ENCODE peak calls at places on chromosomes 12 and 14, in nine cellular contexts. B is thoracic aorta, L is endodermal cell, P is tibial artery, E is vagina, M is psoas muscle, Z is neural progenitor cell, X is WERI-Rb-1, T is fibroblast of lung. G is an unnamed sample. For H3K9me3 and H3K27me3, the result is how much of the 10 kb centered on the place peaks cover.

GRCh38 chr12:45076417-45077031 is 25.6 kb upstream of the DBX2 start:
- DNase-seq in B (no peak), L (peak), P (no peak), E (no peak), M (no peak), Z (peak), X (no peak), T (no peak), G (no peak)

GRCh38 chr12:64813733-64814132 is 10.7 kb upstream of the TBC1D30 start:
- DNase-seq in B (no peak), L (no peak), P (no peak), E (no peak), M (no peak), Z (no peak), X (no peak), T (no peak), G (no peak)

GRCh38 chr12:20476551-20476950 is 108.2 kb downstream of the PDE3A start:
- DNase-seq in B (no peak), L (no peak), P (no peak), E (no peak), M (no peak), Z (no peak), X (no peak), T (no peak), G (no peak)

GRCh38 chr12:54975272-54975671 is 9.3 kb downstream of the TESPA1 start:
- DNase-seq in B (no peak), L (no peak), P (no peak), E (no peak), M (no peak), Z (no peak), X (no peak), T (no peak), G (no peak)

GRCh38 chr14:68790656-68791077 is 2.2 kb downstream of the ZFP36L1 start:
- DNase-seq in B (no peak), L (peak), P (no peak), E (no peak), M (no peak), Z (no peak), X (no peak), T (no peak), G (no peak)

GRCh38 chr14:86055512-86055911 is 525.6 kb downstream of the FLRT2 start:
- DNase-seq in B (no peak), L (no peak), P (no peak), E (no peak), M (no peak), Z (peak), X (peak), T (peak), G (no peak)

GRCh38 chr12:101764393-101764792 is 25.1 kb upstream of the SYCP3 start:
- DNase-seq in B (no peak), L (no peak), P (no peak), E (no peak), M (no peak), Z (no peak), X (no peak), T (no peak), G (no peak)

GRCh38 chr12:111066744-111067437 is 146.5 kb upstream of the MYL2 start:
- DNase-seq in B (no peak), L (peak), P (no peak), E (no peak), M (no peak), Z (no peak), X (no peak), T (no peak), G (no peak)

GRCh38 chr12:123243851-123244250 is 10.6 kb downstream of the MTRFR start:
- DNase-seq in B (no peak), L (no peak), P (no peak), E (no peak), M (no peak), Z (no peak), X (no peak), T (no peak), G (no peak)

GRCh38 chr14:79044894-79045624 is 874.9 kb downstream of the NRXN3 start:
- DNase-seq in B (no peak), L (peak), P (no peak), E (no peak), M (no peak), Z (peak), X (no peak), T (peak), G (peak)

GRCh38 chr12:56628671-56629458 is 1.3 kb downstream of the BAZ2A start:
- DNase-seq in B (no peak), L (peak), P (peak), E (no peak), M (peak), Z (peak), X (peak), T (peak), G (peak)

GRCh38 chr14:52360831-52361230 is 46.7 kb downstream of the PTGER2 start:
- DNase-seq in B (no peak), L (peak), P (no peak), E (no peak), M (no peak), Z (peak), X (no peak), T (no peak), G (no peak)

GRCh38 chr12:27009926-27010325 is 4.3 kb downstream of the TM7SF3 start:
- DNase-seq in B (no peak), L (no peak), P (no peak), E (no peak), M (no peak), Z (no peak), X (no peak), T (no peak), G (no peak)

GRCh38 chr12:121958521-121959240 is 40.3 kb downstream of the CFAP251 start:
- DNase-seq in B (no peak), L (peak), P (no peak), E (no peak), M (no peak), Z (peak), X (no peak), T (peak), G (no peak)

GRCh38 chr12:58801986-58802385 is 118.3 kb downstream of the LRIG3 start:
- DNase-seq in B (no peak), L (no peak), P (no peak), E (no peak), M (no peak), Z (peak), X (no peak), T (peak), G (no peak)

GRCh38 chr12:105920161-105920684 is 218.5 kb downstream of the NUAK1 start:
- DNase-seq in B (no peak), L (no peak), P (no peak), E (no peak), M (no peak), Z (no peak), X (no peak), T (peak), G (no peak)

GRCh38 chr12:56804684-56805083 is 41.6 kb downstream of the HSD17B6 start:
- DNase-seq in B (no peak), L (peak), P (no peak), E (no peak), M (no peak), Z (no peak), X (no peak), T (no peak), G (no peak)

GRCh38 chr14:102097441-102098135 is 10.7 kb upstream of the HSP90AA1 start:
- DNase-seq in B (no peak), L (peak), P (no peak), E (no peak), M (no peak), Z (no peak), X (no peak), T (no peak), G (no peak)

GRCh38 chr14:90616881-90617280 is 199.3 kb downstream of the TTC7B start:
- DNase-seq in B (no peak), L (no peak), P (no peak), E (no peak), M (no peak), Z (no peak), X (no peak), T (peak), G (no peak)

GRCh38 chr14:50231475-50232275 is at the start of gene SOS2:
- DNase-seq in B (peak), L (peak), P (peak), E (no peak), M (peak), Z (peak), X (peak), T (peak), G (peak)

GRCh38 chr12:126480396-126480795 is 1415.2 kb downstream of the AACS start:
- DNase-seq in B (no peak), L (peak), P (no peak), E (no peak), M (no peak), Z (peak), X (no peak), T (no peak), G (no peak)

GRCh38 chr12:75727577-75727976 is 216.2 kb upstream of the KRR1 start:
- DNase-seq in B (no peak), L (peak), P (no peak), E (no peak), M (no peak), Z (peak), X (no peak), T (no peak), G (no peak)

GRCh38 chr12:75728826-75729225 is 217.4 kb upstream of the KRR1 start:
- DNase-seq in B (no peak), L (no peak), P (no peak), E (no peak), M (no peak), Z (no peak), X (no peak), T (no peak), G (no peak)

GRCh38 chr12:75722714-75723200 is 211.3 kb upstream of the KRR1 start:
- DNase-seq in B (peak), L (no peak), P (peak), E (no peak), M (peak), Z (no peak), X (no peak), T (peak), G (peak)

GRCh38 chr12:75724913-75725312 is 213.5 kb upstream of the KRR1 start:
- DNase-seq in B (no peak), L (no peak), P (no peak), E (no peak), M (no peak), Z (no peak), X (peak), T (peak), G (peak)

DNA sequence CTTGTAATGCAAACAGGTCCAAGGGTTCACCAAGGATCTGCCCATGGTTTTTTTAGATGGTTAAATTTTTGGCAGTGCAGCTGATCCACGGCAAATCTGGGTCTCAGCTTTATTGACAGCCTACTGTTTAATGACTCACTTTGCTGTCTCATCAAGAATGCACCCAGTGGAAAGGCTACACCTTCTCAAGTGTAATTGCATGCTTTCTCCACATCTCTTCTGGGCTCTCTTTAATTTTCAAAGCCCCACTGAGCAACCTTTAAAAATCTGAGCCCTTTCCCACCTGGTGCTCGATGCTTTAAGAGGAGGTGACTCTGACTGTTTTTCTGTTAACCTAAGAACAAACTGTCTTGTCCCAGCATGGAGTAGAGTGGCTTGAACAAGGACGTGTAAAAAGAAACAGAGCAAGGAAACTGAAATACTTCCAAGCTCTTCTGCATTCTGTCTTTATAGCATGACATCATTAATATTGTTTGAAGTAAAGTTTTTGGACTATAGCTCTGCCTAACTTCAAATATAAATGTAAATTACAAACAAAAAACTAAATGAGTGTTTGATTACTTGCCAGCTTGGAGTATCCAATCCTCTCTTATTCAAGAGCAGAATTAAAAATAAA is 214.2 kb upstream of the KRR1 start:
- DNase-seq in B (no peak), L (no peak), P (no peak), E (no peak), M (no peak), Z (no peak), X (no peak), T (peak), G (no peak)
- TF ChIP-seq CTCF in B (no peak), L (peak), P (no peak), E (no peak), M (peak), Z (no peak), X (no peak), T (no peak), G (peak)

GRCh38 chr12:38120438-38120837 is 196.1 kb upstream of the ALG10B start:
- DNase-seq in B (no peak), L (no peak), P (no peak), E (no peak), M (no peak), Z (no peak), X (no peak), T (no peak), G (no peak)
- H3K9me3 ChIP-seq in B (under half), L (half or more), P (under half), E (under half), M (under half), Z (under half), X (under half), T (under half), G (under half)

GRCh38 chr14:99658218-99658617 is 13.3 kb downstream of the HHIPL1 start:
- DNase-seq in B (no peak), L (no peak), P (no peak), E (no peak), M (no peak), Z (no peak), X (no peak), T (no peak), G (no peak)
- H3K27me3 ChIP-seq in B (under half), L (under half), P (under half), E (under half), M (under half), Z (under half), X (under half), T (under half), G (under half)

GRCh38 chr14:53955234-53955556 is 1.4 kb downstream of the BMP4 start:
- DNase-seq in B (no peak), L (no peak), P (no peak), E (no peak), M (no peak), Z (no peak), X (no peak), T (no peak), G (no peak)

GRCh38 chr14:53953002-53953827 is 3.4 kb downstream of the BMP4 start:
- DNase-seq in B (no peak), L (peak), P (peak), E (no peak), M (peak), Z (peak), X (no peak), T (peak), G (peak)

GRCh38 chr14:53955671-53956426 is 776 bp downstream of the BMP4 start:
- DNase-seq in B (no peak), L (peak), P (peak), E (no peak), M (peak), Z (peak), X (no peak), T (peak), G (no peak)

GRCh38 chr14:53953828-53954550 is 2.6 kb downstream of the BMP4 start:
- DNase-seq in B (no peak), L (no peak), P (peak), E (no peak), M (peak), Z (peak), X (no peak), T (peak), G (no peak)

DNA sequence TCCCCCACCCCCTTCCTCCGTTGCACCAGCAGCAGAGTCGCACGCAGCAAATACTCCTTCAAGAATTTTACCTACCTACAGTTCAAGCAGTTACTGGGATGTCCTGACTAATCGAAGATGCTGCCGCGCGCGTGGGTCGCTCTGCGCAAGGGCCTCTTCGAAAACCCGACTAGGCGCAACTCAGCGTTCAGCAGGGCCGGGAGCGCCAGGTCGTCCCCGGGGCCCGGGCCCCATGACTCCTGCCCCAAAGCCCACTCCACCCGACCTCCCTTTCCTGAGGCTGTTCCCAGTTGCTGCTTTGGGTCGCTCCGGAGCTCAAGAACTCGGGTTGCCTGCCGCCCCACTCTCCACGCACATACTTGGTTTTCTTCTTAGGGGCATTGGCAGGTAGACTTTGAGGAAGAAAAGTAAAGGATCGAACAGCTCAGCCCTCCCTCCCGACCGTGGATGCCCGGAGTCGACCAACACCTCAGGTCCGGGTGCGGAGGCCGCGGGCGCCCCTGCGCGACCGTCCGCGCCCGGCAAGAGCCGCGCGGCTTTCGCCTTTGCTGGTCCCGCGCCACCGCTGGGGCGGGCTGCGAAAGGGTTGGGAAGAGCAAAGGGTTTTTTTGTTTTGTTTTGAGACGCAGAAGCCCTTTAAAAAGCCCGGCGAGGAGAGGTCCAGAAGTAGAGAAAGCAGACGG is 1.9 kb downstream of the BMP4 start:
- DNase-seq in B (no peak), L (peak), P (peak), E (no peak), M (peak), Z (peak), X (no peak), T (peak), G (no peak)
- TF ChIP-seq CTCF in B (no peak), L (no peak), P (no peak), E (no peak), M (no peak), Z (no peak), X (no peak), T (no peak), G (no peak)

GRCh38 chr14:105817971-105818711 is 291.8 kb downstream of the TMEM121 start:
- DNase-seq in B (no peak), L (no peak), P (no peak), E (no peak), M (no peak), Z (no peak), X (no peak), T (no peak), G (no peak)
- H3K9me3 ChIP-seq in B (under half), L (half or more), P (under half), E (under half), M (under half), Z (under half), X (under half), T (under half), G (half or more)

GRCh38 chr12:117360222-117360550 is 1.2 kb downstream of the NOS1 start:
- DNase-seq in B (no peak), L (no peak), P (no peak), E (no peak), M (no peak), Z (peak), X (no peak), T (no peak), G (no peak)
- H3K27me3 ChIP-seq in B (under half), L (half or more), P (under half), E (under half), M (under half), Z (half or more), X (half or more), T (under half), G (under half)

GRCh38 chr12:93896427-93896826 is 219.3 kb downstream of the CRADD start:
- DNase-seq in B (no peak), L (no peak), P (no peak), E (no peak), M (no peak), Z (peak), X (no peak), T (peak), G (no peak)
- TF ChIP-seq CTCF in B (peak), L (peak), P (no peak), E (no peak), M (peak), Z (peak), X (peak), T (no peak), G (peak)

GRCh38 chr14:29348504-29348903 is 579.1 kb downstream of the PRKD1 start:
- DNase-seq in B (no peak), L (no peak), P (no peak), E (no peak), M (no peak), Z (no peak), X (no peak), T (peak), G (no peak)

GRCh38 chr14:29352681-29353080 is 575.0 kb downstream of the PRKD1 start:
- DNase-seq in B (no peak), L (no peak), P (no peak), E (no peak), M (no peak), Z (no peak), X (no peak), T (no peak), G (no peak)

GRCh38 chr14:29354446-29354845 is 573.2 kb downstream of the PRKD1 start:
- DNase-seq in B (no peak), L (no peak), P (no peak), E (no peak), M (no peak), Z (no peak), X (no peak), T (no peak), G (no peak)

GRCh38 chr14:29353473-29353872 is 574.2 kb downstream of the PRKD1 start:
- DNase-seq in B (no peak), L (no peak), P (no peak), E (no peak), M (no peak), Z (no peak), X (no peak), T (no peak), G (no peak)

DNA sequence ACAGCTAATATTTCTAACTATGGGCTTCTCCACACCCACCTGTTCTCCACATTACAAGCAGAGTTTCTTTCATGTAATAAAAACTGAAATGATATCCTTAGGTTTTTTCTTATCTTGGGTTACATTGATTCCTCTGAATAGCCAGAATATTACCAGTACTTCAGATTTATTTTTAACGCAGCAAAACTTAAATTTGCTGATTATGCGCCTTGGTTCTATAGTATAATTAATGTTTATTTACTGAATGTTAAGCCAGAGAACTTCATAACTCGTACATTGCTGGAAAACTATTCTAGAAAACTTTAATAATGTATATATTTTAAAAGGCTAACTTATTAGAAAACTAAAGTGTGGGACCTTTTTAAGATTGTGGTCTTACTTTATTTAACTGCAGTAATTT is 577.2 kb downstream of the PRKD1 start:
- DNase-seq in B (no peak), L (no peak), P (no peak), E (no peak), M (no peak), Z (no peak), X (no peak), T (no peak), G (no peak)
- H3K9me3 ChIP-seq in B (under half), L (under half), P (under half), E (under half), M (under half), Z (under half), X (under half), T (under half), G (under half)

GRCh38 chr12:2034633-2035420 is 18.0 kb upstream of the CACNA1C start:
- DNase-seq in B (no peak), L (peak), P (peak), E (no peak), M (peak), Z (peak), X (peak), T (peak), G (no peak)
- H3K27me3 ChIP-seq in B (under half), L (half or more), P (under half), E (under half), M (under half), Z (half or more), X (under half), T (under half), G (under half)

GRCh38 chr12:30457621-30458289 is 237.9 kb downstream of the IPO8 start:
- DNase-seq in B (no peak), L (no peak), P (no peak), E (no peak), M (no peak), Z (peak), X (peak), T (peak), G (peak)
- TF ChIP-seq CTCF in B (no peak), L (peak), P (no peak), E (peak), M (no peak), Z (peak), X (no peak), T (peak), G (peak)